ENCODE peak calls at places on chromosomes 6 and 20, in six cellular contexts. H is AG04450, I is thoracic aorta, A is AG10803, B is HFF-Myc, Q is GM13976. M is an unnamed sample.

GRCh38 chr6:109296971-109297372 is 85.3 kb downstream of the CD164 start:
- DNase-seq in H (no peak), I (no peak), A (no peak), B (no peak), Q (no peak), M (no peak)

GRCh38 chr6:44079672-44080071 is 47.6 kb downstream of the MRPL14 start:
- DNase-seq in H (no peak), I (no peak), A (no peak), B (no peak), Q (no peak), M (no peak)

GRCh38 chr6:154058963-154059680 is 20.1 kb downstream of the OPRM1 start:
- DNase-seq in H (no peak), I (no peak), A (no peak), B (no peak), Q (no peak), M (no peak)

GRCh38 chr20:18676366-18676765 is 88.5 kb downstream of the DTD1 start:
- DNase-seq in H (no peak), I (no peak), A (no peak), B (no peak), Q (no peak), M (no peak)

GRCh38 chr6:75419980-75420379 is 73.6 kb downstream of the FILIP1 start:
- DNase-seq in H (no peak), I (no peak), A (no peak), B (no peak), Q (no peak), M (no peak)

GRCh38 chr20:37534401-37535157 is 6.9 kb upstream of the BLCAP start:
- DNase-seq in H (no peak), I (no peak), A (peak; percentile 80), B (peak; percentile 81), Q (peak; percentile 79), M (peak; percentile 86)

GRCh38 chr20:52972965-52973819 is 1.0 kb downstream of the TSHZ2 start:
- DNase-seq in H (no peak), I (no peak), A (no peak), B (no peak), Q (peak; percentile 22), M (no peak)

GRCh38 chr20:8372819-8373218 is 240.8 kb downstream of the PLCB1 start:
- DNase-seq in H (no peak), I (no peak), A (no peak), B (no peak), Q (no peak), M (no peak)

GRCh38 chr6:119586250-119586882 is 236.8 kb upstream of the MAN1A1 start:
- DNase-seq in H (no peak), I (no peak), A (no peak), B (no peak), Q (peak; percentile 13), M (no peak)

GRCh38 chr6:157562997-157563396 is 182.0 kb downstream of the ZDHHC14 start:
- DNase-seq in H (no peak), I (no peak), A (no peak), B (no peak), Q (no peak), M (no peak)

GRCh38 chr6:3389390-3390167 is 67.3 kb downstream of the SLC22A23 start:
- DNase-seq in H (no peak), I (no peak), A (peak; percentile 96), B (no peak), Q (no peak), M (peak; percentile 96)

GRCh38 chr20:38196592-38196991 is 31.5 kb upstream of the TGM2 start:
- DNase-seq in H (no peak), I (no peak), A (peak; percentile 88), B (no peak), Q (no peak), M (peak; percentile 95)

GRCh38 chr20:31674895-31675827 is 37.4 kb downstream of the COX4I2 start:
- DNase-seq in H (no peak), I (peak; percentile 52), A (peak; percentile 77), B (no peak), Q (no peak), M (peak; percentile 92)

GRCh38 chr20:9492067-9492466 is 22.3 kb upstream of the LAMP5 start:
- DNase-seq in H (no peak), I (no peak), A (no peak), B (no peak), Q (no peak), M (no peak)

GRCh38 chr20:49969234-49969633 is 13.5 kb upstream of the SNAI1 start:
- DNase-seq in H (no peak), I (no peak), A (no peak), B (no peak), Q (no peak), M (no peak)

GRCh38 chr20:59693587-59693986 is 89.2 kb downstream of the PHACTR3 start:
- DNase-seq in H (no peak), I (no peak), A (no peak), B (no peak), Q (no peak), M (no peak)

GRCh38 chr6:31663961-31664789 is 622 bp downstream of the GPANK1 start:
- DNase-seq in H (no peak), I (no peak), A (peak; percentile 80), B (peak; percentile 61), Q (no peak), M (peak; percentile 82)

GRCh38 chr6:44254957-44255808 is 2.1 kb downstream of the SLC35B2 start:
- DNase-seq in H (no peak), I (no peak), A (no peak), B (no peak), Q (no peak), M (no peak)

GRCh38 chr20:9359561-9360308 is 154.7 kb upstream of the LAMP5 start:
- DNase-seq in H (no peak), I (no peak), A (peak; percentile 88), B (peak; percentile 51), Q (no peak), M (peak; percentile 77)

GRCh38 chr20:402496-402885 is 5.6 kb upstream of the RBCK1 start:
- DNase-seq in H (no peak), I (no peak), A (no peak), B (no peak), Q (no peak), M (no peak)

GRCh38 chr6:25603251-25603650 is 48.8 kb upstream of the SCGN start:
- DNase-seq in H (no peak), I (no peak), A (no peak), B (no peak), Q (no peak), M (no peak)

GRCh38 chr6:25599516-25600060 is 52.4 kb upstream of the SCGN start:
- DNase-seq in H (no peak), I (no peak), A (no peak), B (no peak), Q (no peak), M (no peak)

GRCh38 chr6:25606151-25606550 is 45.9 kb upstream of the SCGN start:
- DNase-seq in H (no peak), I (no peak), A (no peak), B (no peak), Q (no peak), M (no peak)

GRCh38 chr6:25602680-25602982 is 49.4 kb upstream of the SCGN start:
- DNase-seq in H (no peak), I (no peak), A (no peak), B (no peak), Q (no peak), M (no peak)

GRCh38 chr6:25601797-25602679 is 50.0 kb upstream of the SCGN start:
- DNase-seq in H (peak; percentile 15), I (no peak), A (peak; percentile 67), B (peak; percentile 26), Q (peak; percentile 39), M (peak; percentile 77)
- TF ChIP-seq CTCF in H (peak; percentile 55), I (peak; percentile 37), A (peak; percentile 60), B (no peak), Q (peak; percentile 10), M (peak; percentile 26)

GRCh38 chr6:33075208-33075567 is 602 bp upstream of the HLA-DPB1 start:
- DNase-seq in H (no peak), I (no peak), A (no peak), B (no peak), Q (no peak), M (no peak)

GRCh38 chr6:33077908-33078307 is 2.1 kb downstream of the HLA-DPB1 start:
- DNase-seq in H (no peak), I (no peak), A (no peak), B (no peak), Q (no peak), M (no peak)

GRCh38 chr6:33078442-33078841 is 2.7 kb downstream of the HLA-DPB1 start:
- DNase-seq in H (no peak), I (no peak), A (no peak), B (no peak), Q (no peak), M (no peak)

GRCh38 chr6:33075568-33076405 is at the start of gene HLA-DPB1:
- DNase-seq in H (no peak), I (no peak), A (peak; percentile 48), B (no peak), Q (peak; percentile 84), M (peak; percentile 70)

DNA sequence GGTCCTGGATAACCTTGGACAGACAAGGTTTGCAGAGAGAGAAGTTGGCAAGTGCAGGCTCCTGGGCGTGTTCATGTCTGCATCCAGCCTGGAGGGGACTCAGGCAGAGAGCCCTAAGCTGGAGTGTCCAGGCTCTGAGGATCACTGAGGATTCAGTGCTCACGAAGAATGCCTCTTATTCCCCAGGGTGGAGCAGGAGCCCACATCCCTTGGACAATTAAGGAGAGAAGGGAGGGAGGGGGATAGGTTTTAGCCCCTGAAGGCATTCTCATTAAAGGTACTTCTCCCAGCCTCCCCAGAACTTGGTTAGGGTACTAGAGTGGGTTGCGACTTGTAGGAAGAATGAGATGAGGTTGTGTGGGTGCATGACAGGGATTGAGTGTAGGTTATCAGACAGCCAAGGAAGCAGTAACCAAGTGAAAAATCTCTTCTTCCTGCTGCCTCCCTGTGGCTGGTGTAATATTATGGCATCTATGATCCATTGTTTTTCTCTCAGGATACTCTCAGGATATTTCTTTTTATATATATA is 680 bp downstream of the HLA-DPB1 start:
- DNase-seq in H (no peak), I (no peak), A (no peak), B (no peak), Q (no peak), M (no peak)
- TF ChIP-seq CTCF in H (no peak), I (no peak), A (no peak), B (no peak), Q (no peak), M (no peak)

DNA sequence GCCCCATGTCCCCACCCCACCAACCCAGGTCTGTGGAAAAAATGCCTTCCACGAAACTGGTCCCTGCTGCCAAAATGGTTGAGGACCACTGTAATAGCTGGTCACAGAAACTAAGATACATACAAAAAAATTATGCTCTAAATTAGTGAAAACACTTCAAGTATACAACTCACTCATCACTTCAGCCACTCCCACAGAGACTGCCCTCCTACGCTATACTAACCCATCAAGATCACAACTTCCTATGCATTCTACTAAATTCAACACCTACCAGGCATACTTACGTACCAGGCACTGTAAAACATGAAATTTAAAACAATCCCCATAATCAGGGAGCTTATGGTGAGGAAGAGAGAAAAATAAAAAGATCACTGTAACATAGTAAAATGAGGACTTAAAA is 22.9 kb downstream of the RUNX2 start:
- DNase-seq in H (no peak), I (no peak), A (no peak), B (no peak), Q (no peak), M (no peak)
- TF ChIP-seq CTCF in H (no peak), I (no peak), A (no peak), B (no peak), Q (no peak), M (no peak)

DNA sequence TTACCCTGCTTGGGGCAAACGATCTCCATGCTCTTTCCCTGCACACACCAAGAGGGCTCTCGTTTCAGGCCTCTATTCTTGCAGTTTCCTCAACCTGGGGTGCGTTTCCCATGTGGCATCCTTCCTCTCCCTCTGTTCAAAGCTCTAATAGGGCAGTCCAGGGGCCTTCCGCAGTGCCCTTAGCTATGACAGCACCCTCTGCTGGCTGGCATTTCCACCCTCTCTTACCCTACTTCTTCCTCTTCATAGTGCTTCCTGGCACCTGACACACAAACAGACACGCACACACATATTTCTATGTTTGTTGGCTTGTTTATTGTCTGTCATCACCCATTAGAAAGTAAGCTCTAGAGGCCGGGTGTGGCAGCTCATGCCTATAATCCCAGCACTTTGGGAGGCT is 294.0 kb downstream of the CLIC5 start:
- DNase-seq in H (no peak), I (no peak), A (no peak), B (no peak), Q (no peak), M (no peak)
- TF ChIP-seq CTCF in H (no peak), I (no peak), A (no peak), B (no peak), Q (no peak), M (no peak)